ENCODE peak calls at places on chromosomes 6 and 20, in four cellular contexts. E, F, U and J are unnamed samples. For H3K27me3, the result is how much of the 10 kb centered on the place peaks cover.

GRCh38 chr6:45592991-45593390 is 215.3 kb upstream of the SUPT3H start:
- DNase-seq in E (no peak), F (no peak), U (no peak), J (no peak)

GRCh38 chr20:61830241-61830930 is 235.3 kb downstream of the TAF4 start:
- DNase-seq in F (no peak), E (no peak), U (no peak), J (no peak)

GRCh38 chr6:19478992-19479391 is 358.2 kb upstream of the ID4 start:
- DNase-seq in F (no peak), U (no peak), E (no peak), J (no peak)

GRCh38 chr6:125598422-125598821 is 151.0 kb upstream of the HEY2 start:
- DNase-seq in E (peak), F (peak), U (peak), J (no peak)

GRCh38 chr6:125201961-125202729 is 48.6 kb downstream of the TPD52L1 start:
- DNase-seq in E (peak), F (peak), U (no peak), J (no peak)

GRCh38 chr6:108068618-108069017 is 5.9 kb downstream of the OSTM1 start:
- DNase-seq in E (no peak), U (no peak), F (no peak), J (no peak)

GRCh38 chr6:31497595-31498476 is at the start of gene MICB:
- DNase-seq in F (peak), U (peak), E (peak), J (peak)

GRCh38 chr20:45372646-45373352 is 5.3 kb downstream of the TP53TG5 start:
- DNase-seq in U (no peak), E (no peak), F (no peak), J (peak)

GRCh38 chr20:45946149-45946970 is 11.9 kb downstream of the PCIF1 start:
- DNase-seq in E (peak), U (peak), F (peak), J (no peak)

GRCh38 chr20:2919518-2920245 is 46.4 kb downstream of the PTPRA start:
- DNase-seq in F (no peak), E (no peak), U (no peak), J (no peak)

GRCh38 chr6:156747715-156748114 is 29.5 kb upstream of the ARID1B start:
- DNase-seq in E (no peak), U (no peak), F (no peak), J (no peak)

GRCh38 chr6:20965915-20966314 is 431.7 kb downstream of the CDKAL1 start:
- DNase-seq in F (no peak), E (no peak), U (no peak), J (no peak)

GRCh38 chr6:19999319-20000191 is 162.4 kb downstream of the ID4 start:
- DNase-seq in U (peak), F (no peak), E (no peak), J (no peak)

GRCh38 chr6:125839471-125839870 is 48.7 kb downstream of the NCOA7 start:
- DNase-seq in E (no peak), U (no peak), F (no peak), J (no peak)

GRCh38 chr6:144929262-144929661 is 644.1 kb downstream of the UTRN start:
- DNase-seq in E (no peak), U (no peak), F (no peak), J (no peak)
- H3K4me3 ChIP-seq in E (no peak), U (no peak), F (no peak), J (no peak)

GRCh38 chr6:8237668-8238067 is 135.3 kb upstream of the EEF1E1 start:
- DNase-seq in E (no peak), F (no peak), U (no peak), J (no peak)
- H3K27me3 ChIP-seq in E (under half), F (under half), U (under half), J (under half)

GRCh38 chr20:63697868-63698545 is 1.6 kb downstream of the TNFRSF6B start:
- DNase-seq in U (no peak), E (no peak), F (no peak), J (peak)

GRCh38 chr20:63695419-63696310 is 787 bp upstream of the TNFRSF6B start:
- DNase-seq in F (no peak), E (no peak), U (no peak), J (peak)

GRCh38 chr20:63696311-63696627 is 183 bp upstream of the TNFRSF6B start:
- DNase-seq in E (no peak), F (no peak), U (no peak), J (no peak)

GRCh38 chr20:63697357-63697867 is 960 bp downstream of the TNFRSF6B start:
- DNase-seq in E (no peak), U (no peak), F (no peak), J (no peak)

GRCh38 chr20:63696628-63697356 is at the start of gene TNFRSF6B:
- DNase-seq in E (no peak), U (no peak), F (no peak), J (peak)
- H3K4me3 ChIP-seq in E (peak), U (no peak), F (peak), J (peak)

GRCh38 chr6:88168362-88168761 is 2.2 kb upstream of the CNR1 start:
- DNase-seq in U (no peak), E (no peak), F (no peak), J (no peak)

GRCh38 chr6:88166901-88167624 is 916 bp upstream of the CNR1 start:
- DNase-seq in F (no peak), U (no peak), E (no peak), J (peak)

GRCh38 chr6:88165877-88166492 is at the start of gene CNR1:
- DNase-seq in U (no peak), E (no peak), F (peak), J (peak)

GRCh38 chr6:88166493-88166900 is 350 bp upstream of the CNR1 start:
- DNase-seq in U (no peak), E (no peak), F (no peak), J (no peak)

GRCh38 chr6:88167625-88167937 is 1.4 kb upstream of the CNR1 start:
- DNase-seq in U (no peak), F (no peak), E (no peak), J (no peak)
- H3K27me3 ChIP-seq in U (under half), F (under half), E (under half), J (under half)

GRCh38 chr6:389622-390021 is 1.9 kb upstream of the IRF4 start:
- DNase-seq in F (no peak), U (no peak), E (no peak), J (no peak)

GRCh38 chr6:391559-392440 is at the start of gene IRF4:
- DNase-seq in U (no peak), F (no peak), E (no peak), J (no peak)

GRCh38 chr6:389143-389542 is 2.4 kb upstream of the IRF4 start:
- DNase-seq in F (no peak), U (no peak), E (no peak), J (no peak)

GRCh38 chr6:392441-393390 is 1.2 kb downstream of the IRF4 start:
- DNase-seq in F (no peak), U (no peak), E (no peak), J (no peak)

DNA sequence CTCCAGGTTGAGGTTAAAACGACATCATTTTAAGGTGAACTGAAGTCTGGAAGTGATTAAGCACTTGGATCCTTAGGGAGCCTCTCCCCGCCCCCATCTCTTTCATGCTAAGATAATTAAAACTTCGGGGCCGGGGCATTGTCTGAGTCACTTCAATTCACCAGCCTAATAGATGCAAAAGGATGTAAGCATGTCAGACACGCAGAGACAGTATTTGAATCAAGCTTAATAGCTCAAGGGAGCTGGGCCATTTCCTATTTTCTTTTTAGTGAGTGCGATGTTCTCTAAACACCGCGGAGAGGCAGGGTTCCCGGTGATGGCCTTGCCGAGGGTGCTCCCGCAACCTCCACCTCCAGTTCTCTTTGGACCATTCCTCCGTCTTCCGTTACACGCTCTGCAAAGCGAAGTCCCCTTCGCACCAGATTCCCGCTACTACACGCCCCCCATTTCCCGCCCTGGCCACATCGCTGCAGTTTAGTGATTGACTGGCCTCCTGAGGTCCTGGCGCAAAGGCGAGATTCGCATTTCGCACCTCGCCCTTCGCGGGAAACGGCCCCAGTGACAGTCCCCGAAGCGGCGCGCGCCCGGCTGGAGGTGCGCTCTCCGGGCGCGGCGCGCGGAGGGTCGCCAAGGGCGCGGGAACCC is 516 bp upstream of the IRF4 start:
- DNase-seq in E (no peak), U (no peak), F (no peak), J (no peak)
- H3K4me3 ChIP-seq in E (peak), U (no peak), F (no peak), J (peak)

DNA sequence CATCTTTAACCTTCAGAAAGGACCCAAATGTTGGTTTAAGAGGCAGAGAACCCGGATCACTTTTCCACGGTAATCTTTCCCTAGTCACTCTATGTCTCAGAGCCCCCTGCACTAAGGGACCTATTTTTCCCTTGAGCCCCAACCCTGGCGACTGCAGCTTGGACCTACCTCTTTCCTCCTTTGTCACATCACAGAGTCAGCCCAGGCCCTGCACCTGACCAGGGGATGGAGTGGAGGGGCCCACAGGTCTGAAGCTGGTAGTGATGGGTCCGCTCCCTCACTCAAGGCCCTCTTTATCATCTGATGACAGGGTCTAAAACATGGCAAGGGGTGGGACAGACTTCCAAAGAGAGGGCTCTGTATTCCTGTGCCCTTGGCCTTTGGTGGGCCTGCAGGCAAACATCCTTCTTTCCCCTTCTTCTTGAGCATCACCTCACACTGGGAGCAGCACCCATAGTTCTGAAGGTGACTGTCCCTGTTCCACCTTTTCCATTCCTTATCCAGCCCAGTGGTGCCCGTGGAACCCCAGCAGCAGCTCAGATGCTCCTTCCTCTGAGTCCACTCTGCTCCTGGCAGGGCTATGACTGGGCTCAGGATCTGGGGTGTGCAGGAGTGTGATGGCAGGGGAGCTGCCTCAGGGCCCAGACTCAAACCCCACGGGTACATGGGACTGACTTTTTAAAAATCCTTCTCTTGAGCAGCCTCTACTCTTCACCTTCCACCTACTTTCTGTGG is 6.3 kb downstream of the RAET1L start:
- DNase-seq in U (no peak), F (no peak), E (no peak), J (no peak)
- H3K27me3 ChIP-seq in U (under half), F (half or more), E (under half), J (under half)